ENCODE peak calls at places on chromosomes 4 and X, in nine cellular contexts. J is epithelial cell of esophagus, K is body of pancreas, N is transverse colon, W is dorsolateral prefrontal cortex, Z is right atrium auricular region, B is tibial nerve, D is BJ, E is lung. O is an unnamed sample.

GRCh38 chrX:115362334-115363095 is 73.0 kb downstream of the LUZP4 start:
- DNase-seq in J (no peak), K (no peak), N (no peak), W (no peak), Z (no peak), B (no peak), D (no peak), E (no peak), O (no peak)

GRCh38 chr4:87017580-87018061 is 82.8 kb downstream of the AFF1 start:
- DNase-seq in J (no peak), K (no peak), N (no peak), W (no peak), Z (no peak), B (no peak), D (peak), E (no peak), O (no peak)

GRCh38 chr4:24912252-24913098 is at the start of gene CCDC149:
- DNase-seq in J (peak), K (peak), N (peak), W (peak), Z (no peak), B (peak), D (no peak), E (peak), O (no peak)

GRCh38 chrX:53714580-53715335 is 28.2 kb upstream of the HUWE1 start:
- DNase-seq in J (peak), K (peak), N (peak), W (no peak), Z (no peak), B (no peak), D (no peak), E (peak), O (peak)

GRCh38 chr4:142278663-142279062 is 567.4 kb downstream of the INPP4B start:
- DNase-seq in J (peak), K (no peak), N (no peak), W (no peak), Z (no peak), B (no peak), D (no peak), E (no peak), O (no peak)

GRCh38 chr4:24164797-24165196 is 274.9 kb upstream of the PPARGC1A start:
- DNase-seq in J (no peak), K (no peak), N (no peak), W (no peak), Z (no peak), B (no peak), D (no peak), E (no peak), O (no peak)

GRCh38 chr4:93830090-93830818 is 1.7 kb downstream of the ATOH1 start:
- DNase-seq in J (no peak), K (no peak), N (no peak), W (no peak), Z (no peak), B (no peak), D (no peak), E (no peak), O (no peak)

GRCh38 chr4:43481526-43481925 is 589.0 kb downstream of the GRXCR1 start:
- DNase-seq in J (no peak), K (no peak), N (no peak), W (no peak), Z (no peak), B (no peak), D (no peak), E (no peak), O (no peak)

GRCh38 chr4:7067523-7068278 is at the start of gene GRPEL1:
- DNase-seq in J (peak), K (peak), N (peak), W (peak), Z (peak), B (peak), D (peak), E (peak), O (peak)

GRCh38 chrX:153525451-153525850 is 8.0 kb downstream of the ATP2B3 start:
- DNase-seq in J (no peak), K (no peak), N (no peak), W (no peak), Z (no peak), B (no peak), D (no peak), E (no peak), O (no peak)

GRCh38 chrX:7266261-7266660 is 118.3 kb upstream of the PUDP start:
- DNase-seq in J (no peak), K (no peak), N (no peak), W (no peak), Z (no peak), B (no peak), D (no peak), E (no peak), O (no peak)

GRCh38 chr4:71732706-71733105 is 51.2 kb downstream of the GC start:
- DNase-seq in J (peak), K (no peak), N (no peak), W (no peak), Z (no peak), B (no peak), D (no peak), E (no peak), O (peak)

GRCh38 chr4:119300072-119300387 is 21.9 kb downstream of the FABP2 start:
- DNase-seq in J (peak), K (peak), N (peak), W (peak), Z (peak), B (no peak), D (peak), E (peak), O (no peak)

GRCh38 chr4:77701111-77701510 is 95.5 kb downstream of the CXCL13 start:
- DNase-seq in J (no peak), K (no peak), N (no peak), W (no peak), Z (no peak), B (no peak), D (no peak), E (no peak), O (no peak)

GRCh38 chr4:78569291-78569821 is 17.8 kb downstream of the ANXA3 start:
- DNase-seq in J (peak), K (peak), N (no peak), W (no peak), Z (no peak), B (no peak), D (peak), E (no peak), O (no peak)

GRCh38 chr4:147984065-147984777 is 252.3 kb downstream of the ARHGAP10 start:
- DNase-seq in J (peak), K (no peak), N (peak), W (no peak), Z (no peak), B (no peak), D (no peak), E (no peak), O (peak)
- TF ChIP-seq CTCF in J (peak), K (peak), N (peak), W (peak), Z (peak), B (peak), D (peak), E (peak), O (peak)

GRCh38 chr4:173506780-173507211 is 23.2 kb downstream of the HAND2 start:
- DNase-seq in J (no peak), K (no peak), N (no peak), W (no peak), Z (peak), B (no peak), D (no peak), E (no peak), O (no peak)
- H3K4me3 ChIP-seq in J (no peak), K (no peak), N (no peak), W (no peak), Z (peak), B (peak), D (no peak), E (no peak), O (no peak)

GRCh38 chrX:47854474-47854873 is 17.8 kb downstream of the ZNF81 start:
- DNase-seq in J (peak), K (peak), N (peak), W (no peak), Z (no peak), B (no peak), D (no peak), E (no peak), O (no peak)
- TF ChIP-seq CTCF in J (peak), K (peak), N (peak), W (peak), Z (no peak), B (peak), D (peak), E (peak), O (peak)

DNA sequence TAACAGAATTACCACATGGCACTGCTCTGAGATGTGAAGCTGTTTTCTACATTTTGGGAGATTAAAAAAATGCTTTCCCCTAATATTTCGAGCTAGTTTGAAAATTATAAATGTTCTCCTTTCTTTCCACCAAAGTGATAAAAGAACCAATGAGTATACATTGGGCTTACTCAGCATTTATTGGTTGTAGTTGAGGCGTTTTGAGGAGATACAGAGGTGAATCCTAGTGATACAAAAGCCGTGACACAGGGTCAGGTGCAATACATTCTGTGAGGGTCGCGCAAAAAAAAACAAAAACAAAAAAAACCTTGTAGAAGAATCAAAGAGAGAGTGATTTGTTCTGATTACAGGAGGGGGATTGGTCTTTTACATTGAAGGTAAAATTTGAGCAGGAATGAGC is 32.4 kb upstream of the CYP4V2 start:
- DNase-seq in J (no peak), K (no peak), N (no peak), W (no peak), Z (no peak), B (no peak), D (no peak), E (no peak), O (no peak)
- H3K4me3 ChIP-seq in J (no peak), K (no peak), N (no peak), W (no peak), Z (no peak), B (no peak), D (no peak), E (no peak), O (no peak)

GRCh38 chr4:156293657-156294297 is 340.1 kb upstream of the CTSO start:
- DNase-seq in J (peak), K (no peak), N (no peak), W (no peak), Z (no peak), B (no peak), D (no peak), E (no peak), O (peak)

GRCh38 chr4:156295676-156296075 is 342.0 kb upstream of the CTSO start:
- DNase-seq in J (peak), K (no peak), N (no peak), W (no peak), Z (no peak), B (no peak), D (no peak), E (no peak), O (no peak)

GRCh38 chr4:156298230-156298629 is 344.6 kb upstream of the CTSO start:
- DNase-seq in J (peak), K (no peak), N (peak), W (no peak), Z (no peak), B (no peak), D (peak), E (no peak), O (peak)

GRCh38 chr4:156291317-156291716 is 337.7 kb upstream of the CTSO start:
- DNase-seq in J (peak), K (no peak), N (no peak), W (no peak), Z (no peak), B (no peak), D (no peak), E (no peak), O (no peak)

DNA sequence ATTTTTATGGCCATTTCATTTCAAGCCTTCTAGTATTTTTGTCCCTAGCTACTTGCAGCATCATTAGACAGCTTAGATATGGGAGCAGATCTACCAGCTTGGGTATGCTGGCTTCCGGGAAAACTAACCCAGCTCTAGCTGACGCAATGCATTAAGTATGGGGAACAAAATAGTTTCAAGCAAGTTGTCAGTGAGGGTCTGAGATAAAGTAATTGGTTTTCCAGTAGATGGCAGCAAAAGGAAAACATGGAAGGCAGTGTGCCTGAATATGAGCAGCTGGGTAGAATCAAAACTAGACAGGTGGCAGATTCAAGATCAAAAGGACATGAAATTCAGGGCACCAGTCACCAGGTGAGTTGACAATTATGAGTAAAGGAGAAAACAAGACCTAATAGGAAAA is 340.9 kb upstream of the CTSO start:
- DNase-seq in J (peak), K (no peak), N (no peak), W (no peak), Z (no peak), B (no peak), D (no peak), E (no peak), O (peak)
- TF ChIP-seq CTCF in J (no peak), K (peak), N (no peak), W (peak), Z (no peak), B (peak), D (peak), E (no peak), O (peak)

GRCh38 chrX:130120746-130121504 is 10.6 kb upstream of the ELF4 start:
- DNase-seq in J (peak), K (peak), N (peak), W (no peak), Z (peak), B (peak), D (no peak), E (peak), O (peak)

GRCh38 chrX:130118941-130119640 is 8.8 kb upstream of the ELF4 start:
- DNase-seq in J (no peak), K (no peak), N (no peak), W (no peak), Z (no peak), B (no peak), D (no peak), E (no peak), O (no peak)

GRCh38 chrX:130118396-130118795 is 8.1 kb upstream of the ELF4 start:
- DNase-seq in J (peak), K (no peak), N (no peak), W (no peak), Z (no peak), B (no peak), D (no peak), E (no peak), O (peak)

GRCh38 chrX:130121505-130121800 is 11.2 kb upstream of the ELF4 start:
- DNase-seq in J (no peak), K (no peak), N (no peak), W (no peak), Z (no peak), B (no peak), D (no peak), E (no peak), O (no peak)

DNA sequence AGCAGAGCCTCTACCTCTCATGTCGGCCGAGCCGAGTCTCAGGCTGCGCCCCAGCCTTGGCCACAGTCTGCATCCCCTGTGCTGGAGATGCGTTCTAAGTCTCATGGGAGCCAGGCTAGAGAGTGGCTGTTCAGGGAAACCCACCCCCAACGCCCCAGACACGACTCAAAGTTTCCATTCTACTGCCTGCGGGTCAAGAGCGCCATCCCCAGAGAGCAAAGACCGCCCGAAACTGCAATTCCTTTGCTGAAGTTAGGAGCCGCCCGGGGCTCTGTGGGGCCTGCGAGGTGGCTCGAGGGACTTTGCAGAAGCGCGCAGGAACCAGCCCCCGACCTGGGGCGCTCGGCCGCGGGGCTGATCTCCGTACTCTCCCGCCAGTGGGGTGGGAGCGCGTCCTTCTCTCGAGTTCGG is 10.0 kb upstream of the ELF4 start:
- DNase-seq in J (no peak), K (no peak), N (no peak), W (no peak), Z (no peak), B (no peak), D (no peak), E (no peak), O (no peak)
- H3K4me3 ChIP-seq in J (peak), K (no peak), N (peak), W (peak), Z (no peak), B (peak), D (peak), E (no peak), O (peak)

DNA sequence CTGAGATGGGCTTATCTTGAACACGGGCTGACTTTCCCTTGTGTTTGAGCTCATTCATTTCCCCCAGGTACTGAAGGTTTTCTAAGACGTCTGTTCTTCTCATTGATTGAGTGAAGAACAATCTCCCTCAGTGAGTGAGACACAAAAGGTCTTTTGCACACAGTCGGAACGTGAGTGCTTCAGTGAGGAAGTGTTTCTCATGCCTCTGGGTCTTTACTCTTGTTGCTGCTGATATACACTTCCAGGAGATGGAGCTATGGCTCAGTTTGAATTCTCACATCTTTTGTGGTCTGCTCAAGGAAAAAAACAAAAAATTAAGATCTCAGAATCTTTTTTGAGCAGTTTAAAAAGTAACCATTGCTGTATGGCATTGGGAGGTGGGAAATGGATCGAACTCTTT is 981.9 kb upstream of the TENM3 start:
- DNase-seq in J (peak), K (no peak), N (no peak), W (no peak), Z (no peak), B (no peak), D (no peak), E (no peak), O (no peak)
- TF ChIP-seq CTCF in J (peak), K (no peak), N (no peak), W (peak), Z (no peak), B (no peak), D (no peak), E (no peak), O (no peak)

GRCh38 chr4:106614446-106614845 is 245.9 kb upstream of the GIMD1 start:
- DNase-seq in J (peak), K (no peak), N (no peak), W (no peak), Z (no peak), B (no peak), D (peak), E (no peak), O (no peak)
- H3K4me3 ChIP-seq in J (no peak), K (no peak), N (no peak), W (no peak), Z (no peak), B (no peak), D (no peak), E (no peak), O (no peak)

DNA sequence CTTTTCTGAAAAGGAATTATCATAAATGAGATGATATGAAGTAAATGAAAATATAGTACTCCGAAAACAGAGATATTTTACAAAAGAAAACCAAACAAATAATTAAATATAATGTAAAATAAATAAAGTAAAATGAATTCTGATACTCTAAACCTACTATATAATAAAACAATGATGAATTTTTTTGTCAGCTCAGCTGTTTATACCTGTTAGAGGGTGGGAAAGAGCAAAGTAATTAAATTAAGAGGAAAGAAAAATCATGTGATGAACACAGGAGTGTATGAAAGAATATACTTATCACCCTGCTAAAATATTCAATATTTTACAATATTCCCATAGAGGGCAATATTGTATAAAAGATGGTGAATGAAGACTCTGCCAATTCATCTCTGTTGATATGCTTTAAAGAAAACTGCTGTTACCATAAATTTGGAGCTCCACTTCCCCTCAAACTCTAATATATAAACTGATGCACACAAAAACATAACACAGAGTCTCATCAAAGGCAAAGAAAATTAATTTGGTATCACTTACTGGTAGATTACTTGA is 6.5 kb upstream of the NDST4 start:
- DNase-seq in J (no peak), K (no peak), N (no peak), W (no peak), Z (no peak), B (no peak), D (no peak), E (no peak), O (no peak)
- TF ChIP-seq CTCF in J (no peak), K (no peak), N (peak), W (no peak), Z (no peak), B (peak), D (no peak), E (no peak), O (no peak)

GRCh38 chrX:73214366-73215094 is at the start of gene NAP1L2:
- DNase-seq in J (peak), K (peak), N (peak), W (peak), Z (peak), B (no peak), D (no peak), E (no peak), O (no peak)
- H3K4me3 ChIP-seq in J (peak), K (no peak), N (peak), W (peak), Z (peak), B (peak), D (peak), E (peak), O (no peak)